ENCODE peak calls at places on chromosomes 4 and X, in five cellular contexts. L, V, X, G and K are unnamed samples.

GRCh38 chr4:3410401-3411135 is 31.2 kb upstream of the HGFAC start:
- DNase-seq in G (no peak), X (no peak), L (no peak), V (no peak), K (no peak)

GRCh38 chr4:16663722-16664121 is 234.7 kb downstream of the LDB2 start:
- DNase-seq in L (no peak), V (no peak), G (no peak), X (no peak), K (no peak)

GRCh38 chrX:124388562-124388961 is 42.2 kb downstream of the SH2D1A start:
- DNase-seq in L (no peak), X (peak; percentile 59), V (peak; percentile 39), G (peak; percentile 58), K (peak; percentile 13)

GRCh38 chr4:2416564-2417195 is 1.8 kb downstream of the ZFYVE28 start:
- DNase-seq in L (no peak), X (no peak), V (no peak), G (peak; percentile 21), K (no peak)

GRCh38 chrX:47218920-47219815 is 687 bp downstream of the CDK16 start:
- DNase-seq in X (peak; percentile 53), G (no peak), L (no peak), V (peak; percentile 43), K (peak; percentile 29)

GRCh38 chr4:112514449-112515277 is 1.3 kb downstream of the NEUROG2 start:
- DNase-seq in V (no peak), X (no peak), L (no peak), G (no peak), K (no peak)

GRCh38 chr4:142752331-142752830 is 93.7 kb downstream of the INPP4B start:
- DNase-seq in V (no peak), L (no peak), G (no peak), X (no peak), K (no peak)

GRCh38 chr4:42610941-42611340 is 46.0 kb downstream of the ATP8A1 start:
- DNase-seq in G (no peak), X (no peak), L (no peak), V (no peak), K (no peak)

GRCh38 chr4:64584981-64585557 is 175.8 kb upstream of the TECRL start:
- DNase-seq in L (no peak), X (no peak), G (peak; percentile 16), V (peak; percentile 64), K (no peak)

GRCh38 chr4:140834866-140835495 is 78.8 kb upstream of the TBC1D9 start:
- DNase-seq in L (no peak), V (no peak), X (no peak), G (no peak), K (no peak)

GRCh38 chr4:145786261-145786660 is 106.3 kb downstream of the C4orf51 start:
- DNase-seq in V (no peak), L (no peak), G (no peak), X (no peak), K (no peak)

GRCh38 chr4:54929459-54929858 is 195.9 kb downstream of the KDR start:
- DNase-seq in X (no peak), L (no peak), G (no peak), V (no peak), K (no peak)

GRCh38 chr4:10664408-10664807 is 20.2 kb downstream of the CLNK start:
- DNase-seq in G (no peak), V (peak; percentile 82), X (no peak), L (no peak), K (no peak)

GRCh38 chrX:46788902-46789301 is 30.0 kb upstream of the SLC9A7 start:
- DNase-seq in V (peak; percentile 47), G (no peak), L (no peak), X (no peak), K (no peak)

GRCh38 chr4:10108818-10109783 is 7.5 kb downstream of the WDR1 start:
- DNase-seq in G (no peak), L (no peak), X (peak; percentile 67), V (peak; percentile 57), K (no peak)

GRCh38 chr4:57081651-57082349 is 28.4 kb downstream of the IGFBP7 start:
- DNase-seq in G (no peak), X (no peak), L (no peak), V (no peak), K (no peak)